ENCODE peak calls at places on chromosome 3, in five cellular contexts. Z is M059J; P is activated effector memory CD4-positive, alpha-beta T cell treated with anti-CD3 and anti-CD28 coated beads, Interleukin-2, amount 50 U/mL, for 16 hours; K is NCI-H1092 treated with DMSO at 0.1 percent for 48 hours; E is aorta. H is an unnamed sample.

GRCh38 chr3:183545688-183546087 is 9.8 kb downstream of the KLHL6 start:
- DNase-seq in P (peak; percentile 3), K (no peak), E (no peak), Z (no peak), H (no peak)

GRCh38 chr3:190566043-190566933 is 52.4 kb downstream of the IL1RAP start:
- DNase-seq in P (peak; percentile 75), Z (peak; percentile 100), E (peak; percentile 95), K (no peak), H (peak; percentile 93)

GRCh38 chr3:120177907-120178306 is 83.7 kb upstream of the GSK3B start:
- DNase-seq in Z (peak; percentile 83), K (peak; percentile 14), E (no peak), P (no peak), H (no peak)

GRCh38 chr3:56154297-56154696 is 314.0 kb downstream of the ERC2 start:
- DNase-seq in E (no peak), P (no peak), K (no peak), Z (peak; percentile 26), H (no peak)

GRCh38 chr3:175965036-175965435 is 1105.9 kb downstream of the NAALADL2 start:
- DNase-seq in K (no peak), P (no peak), Z (peak; percentile 71), E (no peak), H (no peak)

GRCh38 chr3:93973160-93974126 is at the start of gene PROS1:
- DNase-seq in E (peak; percentile 93), Z (peak; percentile 74), K (peak; percentile 48), P (peak; percentile 79), H (peak; percentile 94)

GRCh38 chr3:138686771-138687221 is 78.2 kb downstream of the FAIM start:
- DNase-seq in P (no peak), K (no peak), Z (peak; percentile 92), E (no peak), H (peak; percentile 21)

GRCh38 chr3:128505771-128506170 is 12.8 kb upstream of the GATA2 start:
- DNase-seq in P (no peak), Z (peak; percentile 42), E (no peak), K (no peak), H (no peak)

GRCh38 chr3:183264249-183264648 is 11.2 kb downstream of the B3GNT5 start:
- DNase-seq in Z (no peak), K (no peak), P (no peak), E (no peak), H (no peak)

GRCh38 chr3:24137958-24138875 is 193.1 kb downstream of the NR1D2 start:
- DNase-seq in K (peak; percentile 47), P (no peak), Z (peak; percentile 18), E (no peak), H (peak; percentile 37)

GRCh38 chr3:126731044-126731443 is 27.0 kb downstream of the CHCHD6 start:
- DNase-seq in P (no peak), E (no peak), K (no peak), Z (no peak), H (no peak)

GRCh38 chr3:50395070-50395860 is 35.9 kb upstream of the TMEM115 start:
- DNase-seq in Z (no peak), E (peak; percentile 61), K (no peak), P (no peak), H (no peak)

GRCh38 chr3:99838755-99839154 is 21.1 kb downstream of the CMSS1 start:
- DNase-seq in Z (no peak), K (no peak), E (no peak), P (no peak), H (no peak)

GRCh38 chr3:40116478-40117162 is 192.9 kb upstream of the EIF1B start:
- DNase-seq in E (no peak), P (no peak), K (no peak), Z (peak; percentile 37), H (no peak)

GRCh38 chr3:194852345-194852744 is 166.7 kb downstream of the FAM43A start:
- DNase-seq in P (no peak), Z (no peak), K (no peak), E (no peak), H (no peak)

GRCh38 chr3:72445827-72446405 is 402.3 kb downstream of the SHQ1 start:
- DNase-seq in P (no peak), K (no peak), Z (peak; percentile 1), E (no peak), H (no peak)

GRCh38 chr3:46996689-46997452 is 17.4 kb downstream of the NBEAL2 start:
- DNase-seq in E (peak; percentile 35), Z (no peak), K (no peak), P (no peak), H (no peak)

GRCh38 chr3:159796226-159796625 is 192.4 kb upstream of the IL12A start:
- DNase-seq in Z (peak; percentile 68), P (no peak), E (peak; percentile 74), K (no peak), H (no peak)

GRCh38 chr3:32443471-32443870 is 51.8 kb downstream of the CMTM7 start:
- DNase-seq in Z (peak; percentile 85), K (no peak), E (no peak), P (no peak), H (no peak)

GRCh38 chr3:14174483-14174882 is 3.9 kb downstream of the XPC start:
- DNase-seq in P (no peak), E (no peak), Z (no peak), K (no peak), H (no peak)

GRCh38 chr3:108562565-108562964 is 26.7 kb downstream of the CIP2A start:
- DNase-seq in Z (no peak), K (no peak), E (no peak), P (no peak), H (no peak)

GRCh38 chr3:161108840-161109239 is 3.7 kb upstream of the B3GALNT1 start:
- DNase-seq in K (no peak), E (no peak), Z (peak; percentile 88), P (no peak), H (no peak)

GRCh38 chr3:58237940-58238681 is 519 bp downstream of the ABHD6 start:
- DNase-seq in E (peak; percentile 76), Z (peak; percentile 47), K (peak; percentile 27), P (peak; percentile 74), H (peak; percentile 60)

GRCh38 chr3:59605318-59605717 is 555.5 kb upstream of the CFAP20DC start:
- DNase-seq in Z (no peak), E (no peak), P (no peak), K (peak; percentile 61), H (no peak)

GRCh38 chr3:129732200-129732876 is 125.9 kb upstream of the PLXND1 start:
- DNase-seq in Z (peak; percentile 34), E (no peak), P (no peak), K (no peak), H (no peak)

GRCh38 chr3:81998139-81998755 is 236.8 kb upstream of the GBE1 start:
- DNase-seq in K (no peak), Z (peak; percentile 28), P (no peak), E (no peak), H (peak; percentile 28)